ENCODE peak calls at places on chromosome 7, in seven cellular contexts. F is pancreas; V is WERI-Rb-1; B is fibroblast of lung; O is ovary; P is OCI-LY7; I is CD4-positive, alpha-beta memory T cell. Y is an unnamed sample.

GRCh38 chr7:116138202-116138801 is 72.0 kb upstream of the TES start:
- DNase-seq in F (no peak), V (no peak), B (peak; percentile 85), O (no peak), P (peak; percentile 45), I (peak; percentile 31), Y (peak; percentile 81)

GRCh38 chr7:47340490-47340889 is 241.4 kb downstream of the TNS3 start:
- DNase-seq in F (no peak), V (no peak), B (no peak), O (no peak), P (no peak), I (no peak), Y (no peak)

GRCh38 chr7:116418524-116418923 is 81.0 kb upstream of the CAV2 start:
- DNase-seq in F (no peak), V (no peak), B (no peak), O (no peak), P (no peak), I (no peak), Y (no peak)

GRCh38 chr7:129886184-129886817 is 66.5 kb downstream of the UBE2H start:
- DNase-seq in F (no peak), V (no peak), B (no peak), O (no peak), P (no peak), I (no peak), Y (peak; percentile 48)

GRCh38 chr7:118087121-118087520 is 96.8 kb upstream of the LSM8 start:
- DNase-seq in F (no peak), V (no peak), B (no peak), O (no peak), P (no peak), I (no peak), Y (no peak)

GRCh38 chr7:39453743-39454355 is 112.4 kb upstream of the YAE1 start:
- DNase-seq in F (peak; percentile 24), V (peak; percentile 64), B (peak; percentile 63), O (no peak), P (peak; percentile 62), I (peak; percentile 29), Y (peak; percentile 66)

GRCh38 chr7:429828-430180 is 89.8 kb downstream of the PDGFA start:
- DNase-seq in F (no peak), V (no peak), B (no peak), O (no peak), P (no peak), I (no peak), Y (no peak)

GRCh38 chr7:73701357-73701995 is 18.0 kb downstream of the STX1A start:
- DNase-seq in F (no peak), V (peak; percentile 85), B (peak; percentile 56), O (no peak), P (peak; percentile 35), I (no peak), Y (peak; percentile 46)

GRCh38 chr7:148060724-148061123 is 529.8 kb upstream of the C7orf33 start:
- DNase-seq in F (no peak), V (no peak), B (no peak), O (no peak), P (no peak), I (no peak), Y (no peak)

GRCh38 chr7:128045766-128046165 is 14.5 kb upstream of the LRRC4 start:
- DNase-seq in F (no peak), V (no peak), B (no peak), O (no peak), P (no peak), I (no peak), Y (no peak)

GRCh38 chr7:159068893-159069448 is 75.7 kb downstream of the VIPR2 start:
- DNase-seq in F (no peak), V (no peak), B (no peak), O (no peak), P (no peak), I (no peak), Y (no peak)

GRCh38 chr7:141634065-141634464 is 67.9 kb downstream of the DENND11 start:
- DNase-seq in F (no peak), V (no peak), B (no peak), O (no peak), P (no peak), I (no peak), Y (no peak)

GRCh38 chr7:111736475-111736874 is 174.2 kb upstream of the IMMP2L start:
- DNase-seq in F (no peak), V (no peak), B (no peak), O (no peak), P (no peak), I (no peak), Y (peak; percentile 34)

GRCh38 chr7:22639400-22639799 is 87.6 kb upstream of the IL6 start:
- DNase-seq in F (no peak), V (no peak), B (peak; percentile 68), O (no peak), P (no peak), I (no peak), Y (no peak)

GRCh38 chr7:2092279-2092678 is 140.5 kb downstream of the MAD1L1 start:
- DNase-seq in F (no peak), V (no peak), B (no peak), O (no peak), P (no peak), I (no peak), Y (no peak)

GRCh38 chr7:71868797-71869196 is 543.3 kb downstream of the CALN1 start:
- DNase-seq in F (no peak), V (no peak), B (peak; percentile 49), O (no peak), P (no peak), I (no peak), Y (no peak)

GRCh38 chr7:45224832-45225231 is 67.2 kb downstream of the RAMP3 start:
- DNase-seq in F (no peak), V (no peak), B (no peak), O (no peak), P (no peak), I (no peak), Y (no peak)

GRCh38 chr7:74398426-74398825 is 55.3 kb upstream of the GTF2IRD1 start:
- DNase-seq in F (no peak), V (no peak), B (no peak), O (no peak), P (no peak), I (no peak), Y (no peak)

GRCh38 chr7:41256186-41256945 is 446.5 kb downstream of the INHBA start:
- DNase-seq in F (no peak), V (no peak), B (no peak), O (no peak), P (no peak), I (no peak), Y (no peak)

DNA sequence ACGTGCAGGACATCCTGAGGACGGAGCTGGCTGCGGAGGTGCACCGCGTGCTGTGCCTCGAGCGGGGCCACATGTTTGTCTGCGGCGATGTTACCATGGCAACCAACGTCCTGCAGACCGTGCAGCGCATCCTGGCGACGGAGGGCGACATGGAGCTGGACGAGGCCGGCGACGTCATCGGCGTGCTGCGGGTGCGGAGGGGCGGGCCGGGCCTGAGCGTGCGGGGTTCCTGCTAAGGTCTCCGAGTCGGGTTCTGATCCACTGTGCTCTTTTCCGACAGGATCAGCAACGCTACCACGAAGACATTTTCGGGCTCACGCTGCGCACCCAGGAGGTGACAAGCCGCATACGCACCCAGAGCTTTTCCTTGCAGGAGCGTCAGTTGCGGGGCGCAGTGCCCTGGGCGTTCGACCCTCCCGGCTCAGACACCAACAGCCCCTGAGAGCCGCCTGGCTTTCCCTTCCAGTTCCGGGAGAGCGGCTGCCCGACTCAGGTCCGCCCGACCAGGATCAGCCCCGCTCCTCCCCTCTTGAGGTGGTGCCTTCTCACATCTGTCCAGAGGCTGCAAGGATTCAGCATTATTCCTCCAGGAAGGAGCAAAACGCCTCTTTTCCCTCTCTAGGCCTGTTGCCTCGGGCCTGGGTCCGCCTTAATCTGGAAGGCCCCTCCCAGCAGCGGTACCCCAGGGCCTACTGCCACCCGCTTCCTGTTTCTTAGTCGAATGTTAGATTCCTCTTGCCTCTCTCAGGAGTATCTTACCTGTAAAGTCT is 10.4 kb downstream of the ATG9B start:
- DNase-seq in F (peak; percentile 56), V (no peak), B (peak; percentile 39), O (no peak), P (no peak), I (peak; percentile 96), Y (no peak)
- H3K4me3 ChIP-seq in F (no peak overlapping the region), V (no peak overlapping the region), B (peak overlapping the region; percentile 14), O (no peak overlapping the region), P (no peak overlapping the region), I (peak overlapping the region; percentile 34), Y (no peak overlapping the region)

GRCh38 chr7:94445696-94446194 is 51.0 kb downstream of the COL1A2 start:
- DNase-seq in F (no peak), V (no peak), B (no peak), O (no peak), P (no peak), I (no peak), Y (no peak)

GRCh38 chr7:94446308-94446707 is 51.6 kb downstream of the COL1A2 start:
- DNase-seq in F (no peak), V (no peak), B (no peak), O (no peak), P (no peak), I (no peak), Y (no peak)

GRCh38 chr7:94441138-94441537 is 46.4 kb downstream of the COL1A2 start:
- DNase-seq in F (no peak), V (no peak), B (no peak), O (no peak), P (no peak), I (no peak), Y (no peak)

GRCh38 chr7:94440460-94441039 is 45.9 kb downstream of the COL1A2 start:
- DNase-seq in F (no peak), V (no peak), B (no peak), O (no peak), P (no peak), I (no peak), Y (no peak)

GRCh38 chr7:94444808-94445207 is 50.1 kb downstream of the COL1A2 start:
- DNase-seq in F (no peak), V (peak; percentile 29), B (no peak), O (no peak), P (no peak), I (no peak), Y (no peak)
- H3K36me3 ChIP-seq in F (no peaks in the 10 kb centered on the region), V (no peaks in the 10 kb centered on the region), B (no peaks in the 10 kb centered on the region), O (no peaks in the 10 kb centered on the region), P (no peaks in the 10 kb centered on the region), I (no peaks in the 10 kb centered on the region), Y (no peaks in the 10 kb centered on the region)

DNA sequence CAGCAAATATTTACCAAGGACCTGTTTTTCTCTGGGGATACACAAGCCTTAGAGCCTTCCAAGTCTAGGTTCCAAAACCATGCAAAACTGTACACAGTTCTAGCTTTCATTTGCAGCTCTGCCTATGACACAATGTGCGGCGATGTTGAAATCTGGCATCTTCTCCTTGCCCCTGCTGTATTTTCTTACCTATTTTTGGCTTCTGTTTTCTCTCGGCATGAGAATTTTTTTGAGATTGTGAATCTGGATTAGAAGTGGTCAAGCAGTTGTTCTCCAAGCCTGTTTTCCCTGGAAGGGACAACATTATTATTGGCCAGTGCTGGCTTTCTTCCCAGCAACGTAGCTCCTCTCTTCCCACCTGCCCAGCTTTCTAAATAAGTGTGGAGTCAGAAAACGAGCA is 176.3 kb downstream of the CREB5 start:
- DNase-seq in F (no peak), V (no peak), B (no peak), O (no peak), P (no peak), I (no peak), Y (no peak)
- H3K4me3 ChIP-seq in F (no peak overlapping the region), V (no peak overlapping the region), B (no peak overlapping the region), O (no peak overlapping the region), P (no peak overlapping the region), I (no peak overlapping the region), Y (no peak overlapping the region)

DNA sequence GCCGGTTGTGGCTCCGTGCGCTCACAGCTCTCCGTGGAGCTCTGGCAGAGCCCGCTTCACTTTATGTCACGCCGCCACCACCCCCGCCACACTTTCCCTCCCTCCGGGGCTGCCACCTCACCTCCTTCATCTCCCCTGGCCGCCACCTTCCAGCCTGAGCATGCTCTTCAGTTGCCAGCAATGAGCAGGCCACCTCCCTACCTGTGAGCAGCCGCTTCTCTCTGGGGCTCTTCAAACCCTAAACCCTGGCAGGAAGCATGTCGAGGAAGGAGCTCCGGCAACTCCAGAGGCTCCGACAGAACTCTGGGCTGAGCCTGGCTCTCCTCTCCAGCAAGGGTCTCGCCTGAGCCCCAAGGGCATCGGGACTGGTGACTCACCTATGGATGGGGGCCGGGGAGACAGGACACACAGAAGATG is 36.7 kb downstream of the GBX1 start:
- DNase-seq in F (no peak), V (no peak), B (no peak), O (no peak), P (no peak), I (no peak), Y (no peak)
- H3K36me3 ChIP-seq in F (no peaks in the 10 kb centered on the region), V (peaks cover 69% of the 10 kb centered on the region), B (peaks cover 19% of the 10 kb centered on the region), O (no peaks in the 10 kb centered on the region), P (no peaks in the 10 kb centered on the region), I (peaks cover 20% of the 10 kb centered on the region), Y (peaks cover 71% of the 10 kb centered on the region)

Y was measured in endothelial cell of umbilical vein.